ENCODE peak calls at places on chromosomes 4 and X, in nine cellular contexts. L is NT2/D1; J is memory B cell; E is progenitor cell of endocrine pancreas; C is psoas muscle; O is NCI-H524; R is activated B cell treated with CpG ODN at 0.5 μM for 24 hours; D is SK-N-DZ; Q is stimulated activated CD4-positive, alpha-beta T cell treated with anti-CD3 and anti-CD28 coated beads, TNF-alpha, amount 100 ng/mL, for 24 hours. W is an unnamed sample.

GRCh38 chrX:130118396-130118795 is 8.1 kb upstream of the ELF4 start:
- DNase-seq in L (no peak), J (no peak), R (no peak), Q (no peak), C (no peak), D (no peak), O (no peak), E (no peak), W (no peak)

GRCh38 chr4:139454646-139455045 is 725 bp downstream of the RAB33B start:
- DNase-seq in C (no peak), J (peak), D (no peak), E (no peak), Q (no peak), O (no peak), R (no peak), L (no peak), W (no peak)

GRCh38 chr4:93814141-93814540 is 14.4 kb upstream of the ATOH1 start:
- DNase-seq in O (no peak), C (no peak), R (no peak), L (no peak), Q (no peak), D (no peak), J (no peak), E (no peak), W (no peak)

GRCh38 chr4:87516683-87517082 is 12.5 kb downstream of the SPARCL1 start:
- DNase-seq in O (no peak), D (peak), Q (no peak), R (no peak), C (no peak), L (no peak), E (no peak), J (no peak), W (no peak)

GRCh38 chr4:30600246-30600645 is 119.9 kb upstream of the PCDH7 start:
- DNase-seq in L (peak), R (no peak), E (no peak), J (no peak), O (no peak), C (no peak), D (no peak), Q (no peak), W (no peak)

GRCh38 chr4:41365726-41366125 is 109.0 kb downstream of the UCHL1 start:
- DNase-seq in J (no peak), E (no peak), R (no peak), L (no peak), D (no peak), C (no peak), O (no peak), Q (no peak), W (no peak)

GRCh38 chr4:80500593-80500992 is 165.1 kb downstream of the CFAP299 start:
- DNase-seq in E (no peak), R (no peak), C (no peak), Q (no peak), O (no peak), L (no peak), J (no peak), D (no peak), W (no peak)

GRCh38 chrX:139290310-139290709 is 240.2 kb upstream of the F9 start:
- DNase-seq in L (no peak), C (no peak), E (no peak), O (no peak), R (no peak), J (no peak), D (no peak), Q (no peak), W (no peak)

GRCh38 chr4:53813991-53814390 is 222.7 kb upstream of the LNX1 start:
- DNase-seq in J (no peak), C (no peak), O (no peak), R (no peak), L (no peak), Q (no peak), E (no peak), D (no peak), W (no peak)

GRCh38 chrX:150037041-150037440 is 98.8 kb upstream of the EOLA2 start:
- DNase-seq in Q (no peak), R (no peak), O (no peak), L (no peak), E (no peak), C (no peak), D (no peak), J (no peak), W (no peak)

GRCh38 chr4:1055721-1056590 is 44.5 kb downstream of the FGFRL1 start:
- DNase-seq in D (no peak), Q (peak), C (no peak), R (peak), J (peak), L (no peak), E (no peak), O (peak), W (no peak)

GRCh38 chr4:169774466-169775445 is 17.0 kb upstream of the HPF1 start:
- DNase-seq in O (peak), E (no peak), R (peak), D (no peak), Q (no peak), L (no peak), C (no peak), J (no peak), W (no peak)

GRCh38 chrX:13188731-13189309 is 131.0 kb downstream of the ATXN3L start:
- DNase-seq in C (no peak), D (no peak), E (no peak), R (no peak), Q (no peak), J (no peak), O (no peak), L (no peak), W (no peak)

GRCh38 chrX:114071412-114071811 is 512.5 kb upstream of the HTR2C start:
- DNase-seq in E (no peak), O (no peak), L (no peak), J (no peak), D (no peak), C (no peak), Q (no peak), R (no peak), W (no peak)

GRCh38 chrX:30786374-30786773 is 102.7 kb downstream of the TAB3 start:
- DNase-seq in O (no peak), D (no peak), R (no peak), E (no peak), J (no peak), C (no peak), Q (no peak), L (no peak), W (no peak)

GRCh38 chr4:33930497-33930896 is 2313.8 kb downstream of the ARAP2 start:
- DNase-seq in C (no peak), D (no peak), E (no peak), L (no peak), J (no peak), O (no peak), Q (no peak), R (no peak), W (no peak)